ENCODE peak calls at places on chromosomes 3 and 15, in four cellular contexts. P, A, C and S are unnamed samples.

GRCh38 chr3:30344288-30344687 is 262.1 kb upstream of the TGFBR2 start:
- DNase-seq in P (no peak), A (no peak), C (no peak), S (no peak)

GRCh38 chr3:194206375-194206774 is 70.4 kb downstream of the HES1 start:
- DNase-seq in P (no peak), A (no peak), C (no peak), S (no peak)

GRCh38 chr3:126345641-126346460 is 11.4 kb downstream of the KLF15 start:
- DNase-seq in P (no peak), A (no peak), C (no peak), S (no peak)

GRCh38 chr15:88480981-88481380 is 13.5 kb downstream of the MRPS11 start:
- DNase-seq in P (no peak), A (no peak), C (no peak), S (no peak)

GRCh38 chr15:59953392-59953883 is 50.7 kb upstream of the FOXB1 start:
- DNase-seq in P (no peak), A (no peak), C (no peak), S (no peak)

GRCh38 chr3:22730701-22731100 is 472.4 kb upstream of the UBE2E2 start:
- DNase-seq in P (no peak), A (no peak), C (no peak), S (no peak)

GRCh38 chr3:53551324-53551723 is 56.9 kb downstream of the CACNA1D start:
- DNase-seq in P (no peak), A (no peak), C (no peak), S (no peak)

GRCh38 chr15:61479601-61480000 is 250.5 kb upstream of the RORA start:
- DNase-seq in P (no peak), A (no peak), C (no peak), S (no peak)